ENCODE peak calls at places on chromosome 21, in seven cellular contexts. R, F, I, E, X, Y and O are unnamed samples.

GRCh38 chr21:32587112-32587511 is 1.8 kb upstream of the TCP10L start:
- DNase-seq in R (no peak), F (no peak), I (no peak), E (no peak), X (no peak), Y (no peak), O (no peak)

GRCh38 chr21:37338671-37339526 is 27.7 kb upstream of the DYRK1A start:
- DNase-seq in R (no peak), F (peak), I (peak), E (peak), X (peak), Y (peak), O (peak)

GRCh38 chr21:32648165-32648564 is 36.0 kb upstream of the CFAP298 start:
- DNase-seq in R (no peak), F (no peak), I (no peak), E (no peak), X (no peak), Y (no peak), O (no peak)

GRCh38 chr21:38468989-38469388 is 29.3 kb downstream of the ERG start:
- DNase-seq in R (no peak), F (peak), I (no peak), E (no peak), X (no peak), Y (no peak), O (peak)

GRCh38 chr21:21148009-21148408 is 149.8 kb downstream of the NCAM2 start:
- DNase-seq in R (no peak), F (no peak), I (no peak), E (no peak), X (no peak), Y (no peak), O (no peak)

GRCh38 chr21:16837319-16837718 is 675.5 kb upstream of the CXADR start:
- DNase-seq in R (no peak), F (peak), I (peak), E (no peak), X (no peak), Y (peak), O (no peak)

GRCh38 chr21:15221799-15222386 is 157.1 kb upstream of the NRIP1 start:
- DNase-seq in R (peak), F (peak), I (peak), E (peak), X (no peak), Y (peak), O (peak)

GRCh38 chr21:14850394-14850793 is 214.4 kb downstream of the NRIP1 start:
- DNase-seq in R (no peak), F (peak), I (peak), E (no peak), X (no peak), Y (no peak), O (no peak)

GRCh38 chr21:33998809-33999208 is 74.6 kb upstream of the MRPS6 start:
- DNase-seq in R (no peak), F (no peak), I (no peak), E (no peak), X (no peak), Y (no peak), O (no peak)

GRCh38 chr21:27776925-27777553 is 810.2 kb upstream of the ADAMTS5 start:
- DNase-seq in R (no peak), F (no peak), I (peak), E (no peak), X (peak), Y (no peak), O (no peak)

GRCh38 chr21:33401617-33401967 is 1.6 kb upstream of the IFNGR2 start:
- DNase-seq in R (no peak), F (peak), I (no peak), E (no peak), X (no peak), Y (no peak), O (no peak)

GRCh38 chr21:16323586-16323985 is 593.8 kb downstream of the USP25 start:
- DNase-seq in R (no peak), F (peak), I (peak), E (no peak), X (no peak), Y (no peak), O (no peak)

GRCh38 chr21:36859744-36860501 is 106.5 kb downstream of the HLCS start:
- DNase-seq in R (peak), F (peak), I (peak), E (peak), X (peak), Y (no peak), O (peak)

GRCh38 chr21:31597683-31598082 is 61.8 kb upstream of the SOD1 start:
- DNase-seq in R (no peak), F (no peak), I (no peak), E (no peak), X (no peak), Y (no peak), O (no peak)

GRCh38 chr21:39647476-39647875 is 34.7 kb downstream of the B3GALT5 start:
- DNase-seq in R (no peak), F (peak), I (peak), E (no peak), X (no peak), Y (no peak), O (peak)

GRCh38 chr21:33541105-33541711 is 709 bp downstream of the GART start:
- DNase-seq in R (peak), F (peak), I (peak), E (no peak), X (no peak), Y (no peak), O (peak)

GRCh38 chr21:42781150-42781980 is 98.0 kb downstream of the WDR4 start:
- DNase-seq in R (peak), F (peak), I (no peak), E (no peak), X (peak), Y (no peak), O (peak)
- H3K4me3 ChIP-seq in R (peak), F (no peak), I (no peak), E (peak), X (peak), Y (no peak), O (peak)

GRCh38 chr21:35044770-35045538 is 4.1 kb downstream of the RUNX1 start:
- DNase-seq in R (no peak), F (no peak), I (no peak), E (no peak), X (no peak), Y (no peak), O (no peak)

GRCh38 chr21:35046880-35047229 is 2.2 kb downstream of the RUNX1 start:
- DNase-seq in R (no peak), F (no peak), I (peak), E (no peak), X (no peak), Y (no peak), O (no peak)

GRCh38 chr21:35048183-35048601 is 910 bp downstream of the RUNX1 start:
- DNase-seq in R (no peak), F (peak), I (no peak), E (no peak), X (peak), Y (peak), O (peak)

GRCh38 chr21:35045539-35046222 is 3.4 kb downstream of the RUNX1 start:
- DNase-seq in R (no peak), F (no peak), I (no peak), E (no peak), X (no peak), Y (no peak), O (no peak)

DNA sequence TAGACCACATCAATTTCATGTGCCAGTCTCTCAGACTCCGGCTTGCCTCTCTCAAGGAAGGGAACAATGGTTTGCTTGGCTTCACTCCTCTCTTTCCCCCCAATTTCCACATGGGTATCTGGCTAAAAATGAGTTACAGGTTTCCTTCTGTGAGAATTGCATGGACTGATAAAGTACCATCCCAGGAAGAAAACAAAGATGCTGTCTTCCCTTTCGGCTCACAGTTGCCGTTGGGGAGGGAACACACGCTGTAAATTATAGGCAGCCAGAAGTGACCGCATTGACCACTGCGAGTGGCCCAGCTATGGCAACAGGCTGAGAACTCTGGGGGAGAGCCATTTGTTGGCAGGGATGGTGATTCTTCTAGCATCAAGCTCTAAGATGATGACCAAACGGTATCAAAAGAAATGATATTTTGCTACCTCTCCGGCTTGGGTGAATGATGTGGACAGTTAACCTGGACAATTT is 2.8 kb downstream of the RUNX1 start:
- DNase-seq in R (no peak), F (no peak), I (no peak), E (no peak), X (no peak), Y (no peak), O (no peak)
- H3K4me3 ChIP-seq in R (no peak), F (no peak), I (no peak), E (no peak), X (no peak), Y (peak), O (no peak)

GRCh38 chr21:44425895-44426662 is 29.2 kb upstream of the LRRC3 start:
- DNase-seq in R (no peak), F (no peak), I (no peak), E (no peak), X (peak), Y (no peak), O (no peak)
- H3K4me3 ChIP-seq in R (no peak), F (no peak), I (no peak), E (no peak), X (no peak), Y (no peak), O (no peak)

GRCh38 chr21:25566645-25567044 is 40.6 kb downstream of the MRPL39 start:
- DNase-seq in R (no peak), F (no peak), I (no peak), E (no peak), X (no peak), Y (no peak), O (no peak)

GRCh38 chr21:25569711-25570110 is 37.6 kb downstream of the MRPL39 start:
- DNase-seq in R (no peak), F (no peak), I (no peak), E (no peak), X (no peak), Y (no peak), O (no peak)

GRCh38 chr21:25567472-25567871 is 39.8 kb downstream of the MRPL39 start:
- DNase-seq in R (no peak), F (no peak), I (no peak), E (no peak), X (no peak), Y (no peak), O (no peak)

GRCh38 chr21:25569084-25569483 is 38.2 kb downstream of the MRPL39 start:
- DNase-seq in R (no peak), F (peak), I (peak), E (no peak), X (no peak), Y (no peak), O (no peak)

DNA sequence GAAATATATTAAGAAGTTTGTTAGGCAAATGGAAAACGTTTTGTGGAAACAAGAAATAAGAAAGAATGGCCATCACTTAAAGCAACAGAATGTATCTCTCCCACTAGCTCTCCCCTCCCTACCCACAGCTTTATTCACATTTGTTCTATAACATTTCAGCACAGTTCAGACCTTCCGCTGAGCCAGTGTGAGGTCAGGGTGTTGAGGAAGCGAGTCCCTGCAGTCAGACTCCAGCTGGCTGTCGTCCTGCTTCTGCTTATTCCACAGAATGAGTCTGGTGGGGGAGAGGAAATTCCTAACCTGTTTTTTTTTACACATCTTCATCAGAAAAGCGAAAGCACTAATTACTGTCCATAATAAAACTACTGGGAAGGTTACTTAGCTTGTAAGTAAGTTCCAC is 39.1 kb downstream of the MRPL39 start:
- DNase-seq in R (peak), F (peak), I (peak), E (no peak), X (peak), Y (peak), O (no peak)
- H3K4me3 ChIP-seq in R (no peak), F (no peak), I (peak), E (no peak), X (no peak), Y (peak), O (no peak)

GRCh38 chr21:29007135-29007534 is 12.0 kb downstream of the RWDD2B start:
- DNase-seq in R (no peak), F (no peak), I (no peak), E (no peak), X (no peak), Y (no peak), O (no peak)

GRCh38 chr21:29008373-29008772 is 10.8 kb downstream of the RWDD2B start:
- DNase-seq in R (no peak), F (no peak), I (no peak), E (no peak), X (no peak), Y (no peak), O (no peak)

GRCh38 chr21:29007801-29008200 is 11.3 kb downstream of the RWDD2B start:
- DNase-seq in R (no peak), F (no peak), I (peak), E (no peak), X (no peak), Y (no peak), O (no peak)

GRCh38 chr21:29005696-29006095 is 13.0 kb upstream of the LTN1 start:
- DNase-seq in R (no peak), F (peak), I (no peak), E (no peak), X (no peak), Y (no peak), O (no peak)

DNA sequence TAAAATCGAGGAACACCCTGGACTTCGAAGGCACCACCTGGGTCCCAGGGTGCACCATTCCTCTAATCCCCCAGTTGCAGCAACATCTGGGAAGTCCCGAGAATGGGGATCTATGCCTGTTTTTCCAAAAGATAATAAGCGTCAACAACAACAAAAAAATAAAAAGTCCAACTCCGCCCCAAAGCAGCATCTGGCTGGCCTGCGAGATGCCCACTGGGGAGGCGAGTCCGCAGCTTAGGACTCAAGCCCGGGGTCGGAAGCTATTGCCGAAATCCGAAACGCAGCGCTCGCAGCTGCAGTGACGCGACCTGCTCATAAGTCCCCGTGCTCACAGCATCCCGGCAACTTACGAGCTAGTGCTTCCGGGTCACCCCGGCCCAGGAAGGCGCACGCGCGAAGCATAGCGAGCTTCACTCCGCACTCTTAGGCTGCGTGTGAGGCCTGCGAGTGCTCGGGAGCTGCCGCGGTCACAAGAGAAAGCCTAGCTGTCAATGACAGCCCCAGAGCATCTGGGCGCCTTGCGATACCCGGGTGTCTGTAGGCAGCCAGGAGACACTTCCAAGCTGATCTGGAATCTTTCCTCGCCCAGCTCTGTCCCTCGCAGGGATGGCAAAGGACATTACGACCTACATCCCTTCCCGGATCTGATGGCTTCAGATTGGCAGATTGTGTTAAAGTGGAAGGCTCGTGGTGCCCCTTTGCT is 9.9 kb upstream of the LTN1 start:
- DNase-seq in R (peak), F (peak), I (peak), E (peak), X (peak), Y (peak), O (peak)
- H3K4me3 ChIP-seq in R (peak), F (peak), I (peak), E (peak), X (peak), Y (peak), O (peak)

GRCh38 chr21:41923641-41924342 is 30.0 kb downstream of the C2CD2 start:
- DNase-seq in R (no peak), F (peak), I (peak), E (no peak), X (no peak), Y (no peak), O (no peak)
- H3K4me3 ChIP-seq in R (no peak), F (no peak), I (no peak), E (no peak), X (no peak), Y (no peak), O (no peak)

GRCh38 chr21:45539796-45540600 is 2.2 kb downstream of the SLC19A1 start:
- DNase-seq in R (no peak), F (no peak), I (no peak), E (no peak), X (peak), Y (no peak), O (no peak)
- H3K4me3 ChIP-seq in R (no peak), F (no peak), I (no peak), E (no peak), X (no peak), Y (no peak), O (no peak)

DNA sequence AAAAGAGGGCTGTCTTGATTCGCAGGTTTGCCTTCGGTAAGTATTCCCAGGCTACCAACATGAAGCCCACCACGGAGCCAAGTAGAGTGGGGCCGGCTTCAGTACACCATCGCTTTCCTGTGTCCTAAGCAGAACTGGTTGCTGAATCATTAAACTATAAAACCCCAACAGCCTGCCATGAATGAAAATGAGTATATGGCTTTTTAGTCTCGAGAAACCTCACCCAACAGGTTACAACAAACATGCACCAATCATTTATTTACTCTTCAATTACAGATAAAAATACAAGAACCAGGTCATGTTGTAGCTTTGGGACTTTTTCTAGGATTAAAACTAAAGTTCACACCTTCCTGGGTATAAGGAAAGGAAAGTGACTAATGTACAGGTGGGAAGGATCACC is 7.6 kb downstream of the TMPRSS2 start:
- DNase-seq in R (no peak), F (no peak), I (no peak), E (no peak), X (no peak), Y (no peak), O (no peak)
- H3K4me3 ChIP-seq in R (no peak), F (no peak), I (no peak), E (no peak), X (peak), Y (no peak), O (no peak)